ENCODE peak calls at places on chromosome 4, in eight cellular contexts. F is WTC11; W is HT-29; P is fibroblast of pulmonary artery; V is ascending aorta; Y is NCI-H2107; N is stimulated activated CD4-positive, alpha-beta T cell treated with anti-CD3 and anti-CD28 coated beads, Interleukin-4, amount 100 ng/mL, for 48 hours; I is GM23248. H is an unnamed sample.

GRCh38 chr4:22439947-22440346 is 75.9 kb downstream of the ADGRA3 start:
- DNase-seq in V (no peak), Y (no peak), I (no peak), F (no peak), N (no peak), P (no peak), W (no peak), H (no peak)

GRCh38 chr4:16591867-16592266 is 306.6 kb downstream of the LDB2 start:
- DNase-seq in V (no peak), P (peak), N (no peak), I (no peak), F (no peak), W (no peak), Y (no peak), H (peak)

GRCh38 chr4:80229128-80229527 is 31.8 kb downstream of the PRDM8 start:
- DNase-seq in W (no peak), P (no peak), F (no peak), V (no peak), N (no peak), Y (no peak), I (no peak), H (no peak)

GRCh38 chr4:176435891-176436499 is 116.2 kb downstream of the SPCS3 start:
- DNase-seq in F (no peak), Y (no peak), N (no peak), W (no peak), P (peak), V (no peak), I (peak), H (no peak)

GRCh38 chr4:183436417-183436816 is 8.0 kb upstream of the CDKN2AIP start:
- DNase-seq in Y (no peak), F (no peak), N (no peak), I (no peak), P (no peak), W (no peak), V (no peak), H (no peak)

GRCh38 chr4:149161247-149161646 is 654.4 kb downstream of the IQCM start:
- DNase-seq in N (no peak), V (no peak), Y (no peak), F (no peak), P (peak), W (no peak), I (peak), H (no peak)

GRCh38 chr4:108372678-108373077 is 203.9 kb upstream of the LEF1 start:
- DNase-seq in I (no peak), F (no peak), P (no peak), V (no peak), Y (no peak), N (no peak), W (no peak), H (no peak)

GRCh38 chr4:27684501-27685077 is 823.9 kb downstream of the STIM2 start:
- DNase-seq in N (no peak), Y (peak), W (peak), V (no peak), P (peak), F (peak), I (peak), H (peak)

GRCh38 chr4:104491826-104492771 is 2.6 kb downstream of the CXXC4 start:
- DNase-seq in P (peak), I (peak), N (no peak), F (peak), Y (no peak), W (peak), V (no peak), H (peak)

GRCh38 chr4:78939667-78940008 is 400 bp upstream of the PAQR3 start:
- DNase-seq in V (no peak), W (no peak), Y (peak), P (no peak), N (no peak), F (no peak), I (no peak), H (no peak)

GRCh38 chr4:2786152-2786671 is 6.7 kb upstream of the SH3BP2 start:
- DNase-seq in N (peak), Y (no peak), P (no peak), F (no peak), V (no peak), W (no peak), I (no peak), H (no peak)

GRCh38 chr4:66376921-66377320 is 706.6 kb upstream of the EPHA5 start:
- DNase-seq in V (no peak), Y (no peak), P (peak), F (no peak), I (no peak), N (no peak), W (no peak), H (no peak)

GRCh38 chr4:102057122-102057521 is 266.6 kb downstream of the BANK1 start:
- DNase-seq in N (no peak), Y (no peak), F (no peak), P (no peak), W (no peak), V (no peak), I (no peak), H (no peak)

GRCh38 chr4:34148322-34148908 is 2095.9 kb downstream of the ARAP2 start:
- DNase-seq in N (no peak), F (no peak), I (no peak), W (no peak), V (no peak), P (no peak), Y (no peak), H (no peak)

GRCh38 chr4:110245567-110245966 is 47.2 kb upstream of the ELOVL6 start:
- DNase-seq in V (no peak), Y (no peak), N (no peak), I (peak), P (peak), W (no peak), F (no peak), H (no peak)

GRCh38 chr4:63728480-63729177 is 680.6 kb downstream of the TECRL start:
- DNase-seq in N (no peak), Y (no peak), I (no peak), W (no peak), V (no peak), P (peak), F (peak), H (no peak)

GRCh38 chr4:4717692-4718091 is 141.8 kb upstream of the MSX1 start:
- DNase-seq in V (no peak), N (no peak), Y (no peak), P (no peak), W (no peak), F (no peak), I (no peak), H (no peak)

GRCh38 chr4:107699466-107700206 is 20.4 kb downstream of the PAPSS1 start:
- DNase-seq in W (no peak), I (peak), N (no peak), F (no peak), V (no peak), P (peak), Y (no peak), H (no peak)

GRCh38 chr4:140346136-140346535 is 27.3 kb upstream of the SCOC start:
- DNase-seq in Y (no peak), P (no peak), W (no peak), I (no peak), N (no peak), V (no peak), F (no peak), H (no peak)

GRCh38 chr4:95410387-95411005 is 138.3 kb downstream of the UNC5C start:
- DNase-seq in N (no peak), Y (no peak), F (no peak), V (no peak), P (no peak), I (no peak), W (no peak), H (peak)

GRCh38 chr4:71453516-71453915 is 114.7 kb downstream of the SLC4A4 start:
- DNase-seq in Y (no peak), V (no peak), N (no peak), P (no peak), I (no peak), F (no peak), W (no peak), H (no peak)

GRCh38 chr4:137614491-137614890 is 82.2 kb upstream of the PCDH18 start:
- DNase-seq in W (no peak), V (no peak), P (no peak), F (no peak), Y (no peak), I (no peak), N (no peak), H (no peak)

GRCh38 chr4:185304944-185305690 is 90.6 kb downstream of the LRP2BP start:
- DNase-seq in F (peak), N (no peak), W (peak), Y (peak), P (peak), V (no peak), I (peak), H (peak)

GRCh38 chr4:121246698-121247097 is 82.6 kb upstream of the TNIP3 start:
- DNase-seq in V (no peak), Y (no peak), F (no peak), W (no peak), N (no peak), I (no peak), P (no peak), H (no peak)

GRCh38 chr4:84497220-84497834 is 1.8 kb downstream of the NKX6-1 start:
- DNase-seq in Y (no peak), V (no peak), W (no peak), P (no peak), F (peak), I (peak), N (no peak), H (no peak)

GRCh38 chr4:26015133-26015651 is 101.2 kb downstream of the SMIM20 start:
- DNase-seq in I (peak), F (no peak), V (peak), Y (no peak), N (no peak), W (no peak), P (peak), H (no peak)

GRCh38 chr4:72779256-72779655 is 210.2 kb upstream of the ADAMTS3 start:
- DNase-seq in Y (no peak), P (peak), N (no peak), F (no peak), V (no peak), I (peak), W (no peak), H (no peak)

H was measured in SK-MEL-5.